ENCODE peak calls at places on chromosomes 11 and 22, in nine cellular contexts. O is adrenal gland, G is stomach, M is uterus, Y is NB4, P is lower leg skin, C is tibial nerve, X is K562, L is body of pancreas. I is an unnamed sample.

GRCh38 chr11:63961608-63962412 is 12.6 kb upstream of the COX8A start:
- DNase-seq in O (no peak), G (peak), M (no peak), Y (peak), P (peak), C (no peak), X (no peak), L (no peak), I (no peak)

GRCh38 chr11:18312663-18313420 is 9.1 kb downstream of the HPS5 start:
- DNase-seq in O (no peak), G (no peak), M (no peak), Y (no peak), P (no peak), C (no peak), X (no peak), L (no peak), I (no peak)

GRCh38 chr11:33559567-33559966 is 141.1 kb downstream of the C11orf91 start:
- DNase-seq in O (no peak), G (no peak), M (no peak), Y (no peak), P (no peak), C (no peak), X (no peak), L (no peak), I (no peak)

GRCh38 chr11:70111269-70112016 is 33.3 kb downstream of the ANO1 start:
- DNase-seq in O (peak), G (peak), M (no peak), Y (peak), P (peak), C (no peak), X (peak), L (peak), I (no peak)

GRCh38 chr22:36383110-36383581 is 4.6 kb downstream of the MYH9 start:
- DNase-seq in O (no peak), G (peak), M (no peak), Y (peak), P (no peak), C (no peak), X (peak), L (no peak), I (peak)

GRCh38 chr11:100942016-100942415 is 187.6 kb downstream of the PGR start:
- DNase-seq in O (peak), G (no peak), M (no peak), Y (no peak), P (no peak), C (no peak), X (peak), L (no peak), I (no peak)

GRCh38 chr11:11211186-11211585 is 141.9 kb downstream of the CSNK2A3 start:
- DNase-seq in O (no peak), G (no peak), M (no peak), Y (no peak), P (no peak), C (no peak), X (no peak), L (no peak), I (peak)

GRCh38 chr22:37065961-37066360 is 14.4 kb downstream of the KCTD17 start:
- DNase-seq in O (no peak), G (no peak), M (no peak), Y (no peak), P (no peak), C (no peak), X (no peak), L (no peak), I (no peak)

GRCh38 chr11:59754494-59754858 is 700 bp upstream of the STX3 start:
- DNase-seq in O (peak), G (no peak), M (peak), Y (peak), P (peak), C (no peak), X (peak), L (peak), I (peak)

DNA sequence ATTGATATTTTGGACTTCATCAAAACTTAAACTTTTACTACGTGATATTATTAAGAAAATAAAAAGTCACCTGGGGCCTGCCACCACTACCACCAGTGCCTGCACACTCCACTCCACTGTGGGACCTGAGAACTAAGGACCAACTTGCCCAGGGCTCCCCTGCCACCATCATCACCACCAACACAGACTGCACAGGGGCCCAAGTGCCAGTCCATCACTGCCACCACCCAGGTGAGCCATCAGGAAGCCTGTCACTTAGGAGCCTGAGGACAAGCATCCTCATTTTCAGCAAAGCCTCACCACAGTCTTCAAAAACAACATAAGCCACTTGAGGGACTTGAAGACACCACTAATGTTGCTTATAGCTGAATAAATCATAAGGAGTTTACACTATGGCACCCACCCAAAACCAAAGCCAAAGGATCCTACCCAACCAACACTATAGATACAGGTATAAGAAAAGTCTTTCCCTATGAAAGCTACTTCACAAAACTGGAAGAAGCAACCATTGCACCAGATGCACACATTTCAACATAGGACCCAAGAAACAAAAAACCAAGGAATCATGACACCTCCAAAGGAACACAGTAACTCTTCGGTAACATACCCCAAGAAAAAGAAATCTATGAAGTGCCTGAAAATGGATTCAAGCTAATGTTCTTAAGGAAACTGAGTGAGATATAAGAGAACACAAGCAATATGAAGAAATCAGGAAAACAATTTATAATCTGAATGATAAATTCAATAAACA is 73.6 kb upstream of the GNAZ start:
- DNase-seq in O (no peak), G (no peak), M (no peak), Y (no peak), P (no peak), C (no peak), X (no peak), L (no peak), I (no peak)
- TF ChIP-seq POLR2A in O (no peak), G (no peak), M (no peak), Y (no peak), P (no peak), C (no peak), X (no peak), L (no peak), I (no peak)

DNA sequence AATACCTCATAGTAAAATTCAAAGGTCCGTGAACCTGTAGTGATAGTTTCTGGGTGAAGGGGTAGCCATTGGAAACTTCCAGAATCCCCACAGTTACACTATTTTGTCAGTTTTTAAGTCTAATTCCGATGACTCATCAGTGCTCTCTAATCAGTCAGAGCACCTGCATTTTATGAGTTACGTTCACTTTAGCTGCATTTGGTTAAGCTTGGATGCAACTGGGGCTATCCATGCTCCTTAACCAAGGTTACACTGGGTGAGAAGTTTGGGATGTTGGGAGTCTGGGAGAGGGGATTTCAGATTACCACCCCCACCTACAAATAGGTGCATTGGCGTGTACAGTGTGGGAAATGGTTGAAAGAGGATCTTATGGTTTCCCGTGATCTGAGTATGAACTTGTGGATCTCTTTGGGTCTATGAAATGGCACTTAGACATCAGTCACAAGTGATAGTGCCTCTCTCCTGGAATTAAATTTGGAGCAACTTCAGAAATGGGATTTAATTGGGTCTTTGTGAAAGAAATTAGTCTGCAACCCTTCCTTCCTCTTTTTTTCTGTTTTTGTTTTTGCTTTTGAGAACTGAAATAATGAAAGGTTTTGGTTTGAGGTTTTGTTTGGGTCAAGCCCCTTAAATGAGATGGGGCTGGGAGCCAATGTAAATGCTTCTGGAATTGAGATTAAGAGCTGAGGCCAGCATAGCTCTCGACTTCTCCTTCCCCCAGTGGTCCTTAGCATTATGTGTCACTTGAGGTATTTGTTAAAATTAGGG is 31.5 kb downstream of the EHF start:
- DNase-seq in O (no peak), G (no peak), M (no peak), Y (no peak), P (no peak), C (no peak), X (peak), L (no peak), I (no peak)
- TF ChIP-seq CTCF in O (no peak), G (no peak), M (no peak), Y (no peak), P (no peak), C (no peak), X (no peak), L (no peak), I (no peak)

GRCh38 chr22:45314789-45315188 is 5.1 kb downstream of the FAM118A start:
- DNase-seq in O (no peak), G (no peak), M (no peak), Y (no peak), P (no peak), C (no peak), X (peak), L (no peak), I (no peak)
- TF ChIP-seq POLR2A in O (no peak), G (no peak), M (no peak), Y (no peak), P (no peak), C (no peak), X (no peak), L (no peak), I (no peak)

GRCh38 chr11:44427432-44427831 is 117.5 kb upstream of the ALX4 start:
- DNase-seq in O (no peak), G (no peak), M (no peak), Y (peak), P (no peak), C (no peak), X (peak), L (no peak), I (no peak)
- TF ChIP-seq CTCF in O (no peak), G (no peak), M (no peak), Y (peak), P (no peak), C (no peak), X (peak), L (no peak), I (no peak)

DNA sequence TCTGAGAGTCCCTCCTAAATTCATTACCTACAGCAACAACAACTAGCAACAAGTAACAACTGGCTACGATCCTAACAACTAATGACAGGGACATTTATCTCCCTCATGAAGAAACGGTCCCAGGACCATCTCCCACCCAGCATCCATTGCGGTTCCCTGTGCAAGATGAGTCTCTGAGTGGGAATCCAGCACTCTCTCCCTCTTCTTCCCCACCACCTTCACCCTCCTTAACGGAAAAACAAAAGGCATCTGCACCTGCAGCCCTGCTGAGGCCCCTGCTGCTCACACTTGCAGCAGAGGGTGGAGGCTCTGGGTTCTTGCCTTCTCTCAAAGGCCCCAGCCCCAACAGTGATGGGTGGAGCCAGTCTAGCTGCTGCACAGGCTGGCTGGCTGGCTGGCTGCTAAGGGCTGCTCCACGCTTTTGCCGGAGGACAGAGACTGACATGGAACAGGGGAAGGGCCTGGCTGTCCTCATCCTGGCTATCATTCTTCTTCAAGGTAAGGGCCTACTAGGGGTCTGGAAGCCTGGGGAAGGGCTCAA is at the start of gene CD3G:
- DNase-seq in O (no peak), G (peak), M (no peak), Y (no peak), P (no peak), C (no peak), X (no peak), L (no peak), I (no peak)
- TF ChIP-seq POLR2A in O (no peak), G (no peak), M (no peak), Y (no peak), P (no peak), C (no peak), X (no peak), L (no peak), I (no peak)

GRCh38 chr11:102614485-102614884 is 10.6 kb downstream of the MMP20 start:
- DNase-seq in O (no peak), G (no peak), M (no peak), Y (peak), P (no peak), C (no peak), X (no peak), L (no peak), I (no peak)
- TF ChIP-seq CTCF in O (no peak), G (no peak), M (no peak), Y (no peak), P (no peak), C (no peak), X (no peak), L (no peak), I (no peak)

I was measured in thyroid gland.